ENCODE peak calls at places on chromosomes 7 and 10, in nine cellular contexts. X is NCI-H1092 treated with DMSO at 0.1 percent for 48 hours; U is IMR-90; K is HCT116; V is activated T-helper 9 cell treated with anti-CD3 and anti-CD28 coated beads, Interleukin-2, amount 50 U/mL, for 16 hours; S is fibroblast of the aortic adventitia; W is ACHN; N is iPS-NIHi11; J is NCI-H1105 treated with DMSO at 0.1 percent for 48 hours. R is an unnamed sample.
A peak's percentile ranks its signal among the peaks of the same experiment; 100 is the strongest.

GRCh38 chr10:59644841-59645240 is 64.8 kb downstream of the SLC16A9 start:
- DNase-seq in X (no peak), U (no peak), K (no peak), V (no peak), S (no peak), W (no peak), N (no peak), J (no peak), R (no peak)

GRCh38 chr7:30465342-30466170 is 13.0 kb downstream of the NOD1 start:
- DNase-seq in X (no peak), U (peak; percentile 48), K (no peak), V (no peak), S (no peak), W (no peak), N (no peak), J (peak; percentile 26), R (no peak)

GRCh38 chr10:72886596-72887522 is 6.7 kb upstream of the OIT3 start:
- DNase-seq in X (no peak), U (peak; percentile 5), K (no peak), V (no peak), S (no peak), W (no peak), N (peak; percentile 65), J (peak; percentile 3), R (no peak)

GRCh38 chr10:99467236-99467999 is 37.0 kb upstream of the GOT1 start:
- DNase-seq in X (no peak), U (peak; percentile 28), K (no peak), V (no peak), S (peak; percentile 60), W (no peak), N (no peak), J (no peak), R (no peak)

GRCh38 chr10:21336476-21337170 is 188.9 kb downstream of the SKIDA1 start:
- DNase-seq in X (no peak), U (peak; percentile 97), K (peak; percentile 84), V (no peak), S (peak; percentile 99), W (peak; percentile 97), N (peak; percentile 77), J (no peak), R (peak; percentile 92)

GRCh38 chr10:99595236-99595635 is 25.0 kb downstream of the SLC25A28 start:
- DNase-seq in X (no peak), U (no peak), K (no peak), V (no peak), S (no peak), W (no peak), N (no peak), J (no peak), R (no peak)

GRCh38 chr7:585229-585711 is 65.6 kb upstream of the PDGFA start:
- DNase-seq in X (no peak), U (no peak), K (no peak), V (peak; percentile 47), S (no peak), W (no peak), N (no peak), J (no peak), R (no peak)

GRCh38 chr7:144907577-144907976 is 71.7 kb upstream of the TPK1 start:
- DNase-seq in X (no peak), U (no peak), K (no peak), V (no peak), S (no peak), W (no peak), N (peak; percentile 10), J (no peak), R (no peak)

GRCh38 chr10:13773043-13773442 is 186.3 kb downstream of the PRPF18 start:
- DNase-seq in X (no peak), U (no peak), K (no peak), V (no peak), S (no peak), W (no peak), N (no peak), J (no peak), R (no peak)

GRCh38 chr7:32890010-32890552 is 1.5 kb downstream of the KBTBD2 start:
- DNase-seq in X (no peak), U (peak; percentile 52), K (no peak), V (no peak), S (peak; percentile 60), W (peak; percentile 54), N (no peak), J (peak; percentile 12), R (no peak)

GRCh38 chr10:77673086-77673485 is 35.5 kb upstream of the KCNMA1 start:
- DNase-seq in X (no peak), U (peak; percentile 10), K (no peak), V (no peak), S (no peak), W (no peak), N (no peak), J (no peak), R (no peak)

GRCh38 chr7:130084037-130084875 is 13.9 kb downstream of the KLHDC10 start:
- DNase-seq in X (no peak), U (no peak), K (no peak), V (no peak), S (no peak), W (peak; percentile 39), N (peak; percentile 10), J (no peak), R (no peak)

GRCh38 chr10:80357000-80357803 is 621 bp downstream of the DYDC2 start:
- DNase-seq in X (peak; percentile 64), U (no peak), K (no peak), V (no peak), S (no peak), W (no peak), N (peak; percentile 49), J (peak; percentile 42), R (no peak)

GRCh38 chr7:12210179-12211053 is 678 bp upstream of the TMEM106B start:
- DNase-seq in X (peak; percentile 90), U (peak; percentile 8), K (no peak), V (no peak), S (no peak), W (peak; percentile 57), N (peak; percentile 17), J (peak; percentile 60), R (peak; percentile 33)